ENCODE peak calls at places on chromosome X, in four cellular contexts. A is mesenchymal stem cell, L is astrocyte of the spinal cord, T is T-helper 1 cell. W is an unnamed sample.

GRCh38 chrX:150143721-150144440 is 205.6 kb upstream of the EOLA2 start:
- DNase-seq in A (no peak), L (no peak), T (no peak), W (no peak)

GRCh38 chrX:38618152-38618551 is 56.8 kb downstream of the TSPAN7 start:
- DNase-seq in A (no peak), L (no peak), T (no peak), W (no peak)

GRCh38 chrX:152958047-152958446 is 35.9 kb downstream of the PNMA5 start:
- DNase-seq in A (no peak), L (no peak), T (no peak), W (no peak)

GRCh38 chrX:13934731-13935130 is 95.0 kb downstream of the GEMIN8 start:
- DNase-seq in A (no peak), L (no peak), T (no peak), W (no peak)

GRCh38 chrX:82237328-82237727 is 1035.4 kb downstream of the SH3BGRL start:
- DNase-seq in A (no peak), L (peak; percentile 6), T (no peak), W (no peak)

GRCh38 chrX:8988456-8988855 is 45.5 kb downstream of the FAM9B start:
- DNase-seq in A (peak; percentile 5), L (peak; percentile 9), T (no peak), W (peak; percentile 74)

GRCh38 chrX:123803331-123803983 is 56.4 kb upstream of the XIAP start:
- DNase-seq in A (peak; percentile 93), L (peak; percentile 72), T (no peak), W (no peak)

GRCh38 chrX:132037479-132037993 is 14.4 kb downstream of the STK26 start:
- DNase-seq in A (no peak), L (no peak), T (no peak), W (no peak)

GRCh38 chrX:18041656-18042055 is 179.0 kb downstream of the BEND2 start:
- DNase-seq in A (no peak), L (no peak), T (no peak), W (no peak)

GRCh38 chrX:24241822-24242648 is 71.8 kb downstream of the SUPT20HL2 start:
- DNase-seq in A (peak; percentile 32), L (peak; percentile 48), T (no peak), W (no peak)

GRCh38 chrX:43328358-43328946 is 327.6 kb upstream of the MAOA start:
- DNase-seq in A (no peak), L (no peak), T (no peak), W (no peak)

GRCh38 chrX:143994206-143994605 is 110.3 kb downstream of the UBE2NL start:
- DNase-seq in A (no peak), L (peak; percentile 15), T (no peak), W (no peak)

GRCh38 chrX:42093756-42094155 is 170.4 kb upstream of the CASK start:
- DNase-seq in A (peak; percentile 55), L (no peak), T (no peak), W (no peak)

GRCh38 chrX:51026862-51027261 is 116.3 kb downstream of the BMP15 start:
- DNase-seq in A (no peak), L (no peak), T (no peak), W (no peak)

GRCh38 chrX:44225667-44226066 is 117.8 kb downstream of the EFHC2 start:
- DNase-seq in A (no peak), L (no peak), T (no peak), W (no peak)

GRCh38 chrX:74906427-74906826 is 18.8 kb downstream of the NEXMIF start:
- DNase-seq in A (no peak), L (no peak), T (no peak), W (no peak)

GRCh38 chrX:135421537-135421931 is 210 bp upstream of the SMIM10L2A start:
- DNase-seq in A (peak; percentile 37), L (peak; percentile 58), T (peak; percentile 79), W (peak; percentile 83)